ENCODE peak calls at places on chromosome 7, in ten cellular contexts. One of them, this sample, is unnamed.

GRCh38 chr7:125643302-125643701 is 713.7 kb upstream of the POT1 start:
- DNase-seq in NB4: no peak
- DNase-seq in lower leg skin: no peak
- DNase-seq in gastrocnemius medialis: no peak
- DNase-seq in erythroblast: no peak
- DNase-seq in ovary: no peak
- DNase-seq in tibial nerve: no peak
- DNase-seq in uterus: no peak
- DNase-seq in A549: no peak
- DNase-seq in stomach: no peak
- DNase-seq in this sample: no peak

GRCh38 chr7:96093435-96093834 is 228.5 kb downstream of the SLC25A13 start:
- DNase-seq in NB4: no peak
- DNase-seq in lower leg skin: no peak
- DNase-seq in gastrocnemius medialis: no peak
- DNase-seq in erythroblast: no peak
- DNase-seq in ovary: no peak
- DNase-seq in tibial nerve: no peak
- DNase-seq in uterus: no peak
- DNase-seq in A549: peak; percentile 18
- DNase-seq in stomach: no peak
- DNase-seq in this sample: peak; percentile 23

GRCh38 chr7:156777364-156778069 is 115.5 kb downstream of the LMBR1 start:
- DNase-seq in NB4: no peak
- DNase-seq in lower leg skin: no peak
- DNase-seq in gastrocnemius medialis: no peak
- DNase-seq in erythroblast: no peak
- DNase-seq in ovary: no peak
- DNase-seq in tibial nerve: no peak
- DNase-seq in uterus: no peak
- DNase-seq in A549: no peak
- DNase-seq in stomach: no peak
- DNase-seq in this sample: no peak

GRCh38 chr7:65722361-65722792 is 150.5 kb upstream of the VKORC1L1 start:
- DNase-seq in NB4: peak; percentile 55
- DNase-seq in lower leg skin: no peak
- DNase-seq in gastrocnemius medialis: peak; percentile 23
- DNase-seq in erythroblast: peak; percentile 40
- DNase-seq in ovary: peak; percentile 46
- DNase-seq in tibial nerve: peak; percentile 41
- DNase-seq in uterus: peak; percentile 60
- DNase-seq in A549: peak; percentile 39
- DNase-seq in stomach: peak; percentile 77
- DNase-seq in this sample: no peak

GRCh38 chr7:91293136-91293535 is 28.9 kb downstream of the FZD1 start:
- DNase-seq in NB4: no peak
- DNase-seq in lower leg skin: no peak
- DNase-seq in gastrocnemius medialis: no peak
- DNase-seq in erythroblast: no peak
- DNase-seq in ovary: no peak
- DNase-seq in tibial nerve: no peak
- DNase-seq in uterus: no peak
- DNase-seq in A549: no peak
- DNase-seq in stomach: no peak
- DNase-seq in this sample: no peak

GRCh38 chr7:134813668-134814067 is 34.2 kb downstream of the CALD1 start:
- DNase-seq in NB4: no peak
- DNase-seq in lower leg skin: no peak
- DNase-seq in gastrocnemius medialis: no peak
- DNase-seq in erythroblast: no peak
- DNase-seq in ovary: no peak
- DNase-seq in tibial nerve: no peak
- DNase-seq in uterus: no peak
- DNase-seq in A549: no peak
- DNase-seq in stomach: no peak
- DNase-seq in this sample: no peak

GRCh38 chr7:17239046-17239445 is 59.4 kb upstream of the AHR start:
- DNase-seq in NB4: no peak
- DNase-seq in lower leg skin: no peak
- DNase-seq in gastrocnemius medialis: no peak
- DNase-seq in erythroblast: no peak
- DNase-seq in ovary: no peak
- DNase-seq in tibial nerve: no peak
- DNase-seq in uterus: no peak
- DNase-seq in A549: no peak
- DNase-seq in stomach: no peak
- DNase-seq in this sample: no peak

GRCh38 chr7:22647451-22648257 is 79.3 kb upstream of the IL6 start:
- DNase-seq in NB4: no peak
- DNase-seq in lower leg skin: no peak
- DNase-seq in gastrocnemius medialis: no peak
- DNase-seq in erythroblast: no peak
- DNase-seq in ovary: no peak
- DNase-seq in tibial nerve: no peak
- DNase-seq in uterus: no peak
- DNase-seq in A549: no peak
- DNase-seq in stomach: no peak
- DNase-seq in this sample: no peak

GRCh38 chr7:95608344-95609173 is 12.2 kb upstream of the PDK4 start:
- DNase-seq in NB4: peak; percentile 86
- DNase-seq in lower leg skin: peak; percentile 98
- DNase-seq in gastrocnemius medialis: peak; percentile 97
- DNase-seq in erythroblast: peak; percentile 95
- DNase-seq in ovary: peak; percentile 90
- DNase-seq in tibial nerve: peak; percentile 92
- DNase-seq in uterus: peak; percentile 97
- DNase-seq in A549: peak; percentile 87
- DNase-seq in stomach: peak; percentile 95
- DNase-seq in this sample: peak; percentile 60

GRCh38 chr7:45026984-45027773 is 27.2 kb downstream of the CCM2 start:
- DNase-seq in NB4: peak; percentile 95
- DNase-seq in lower leg skin: peak; percentile 62
- DNase-seq in gastrocnemius medialis: no peak
- DNase-seq in erythroblast: peak; percentile 77
- DNase-seq in ovary: no peak
- DNase-seq in tibial nerve: no peak
- DNase-seq in uterus: no peak
- DNase-seq in A549: no peak
- DNase-seq in stomach: no peak
- DNase-seq in this sample: no peak

GRCh38 chr7:5689716-5690115 is 91.7 kb downstream of the RNF216 start:
- DNase-seq in NB4: no peak
- DNase-seq in lower leg skin: no peak
- DNase-seq in gastrocnemius medialis: peak; percentile 25
- DNase-seq in erythroblast: no peak
- DNase-seq in ovary: no peak
- DNase-seq in tibial nerve: no peak
- DNase-seq in uterus: peak; percentile 49
- DNase-seq in A549: no peak
- DNase-seq in stomach: no peak
- DNase-seq in this sample: no peak

GRCh38 chr7:81244213-81244612 is 325.4 kb upstream of the SEMA3C start:
- DNase-seq in NB4: peak; percentile 32
- DNase-seq in lower leg skin: no peak
- DNase-seq in gastrocnemius medialis: no peak
- DNase-seq in erythroblast: peak; percentile 71
- DNase-seq in ovary: no peak
- DNase-seq in tibial nerve: no peak
- DNase-seq in uterus: no peak
- DNase-seq in A549: peak; percentile 61
- DNase-seq in stomach: no peak
- DNase-seq in this sample: no peak

GRCh38 chr7:30188806-30189205 is 54.0 kb downstream of the MTURN start:
- DNase-seq in NB4: no peak
- DNase-seq in lower leg skin: peak; percentile 60
- DNase-seq in gastrocnemius medialis: no peak
- DNase-seq in erythroblast: no peak
- DNase-seq in ovary: no peak
- DNase-seq in tibial nerve: no peak
- DNase-seq in uterus: no peak
- DNase-seq in A549: no peak
- DNase-seq in stomach: no peak
- DNase-seq in this sample: no peak

GRCh38 chr7:69237541-69237940 is 360.7 kb upstream of the AUTS2 start:
- DNase-seq in NB4: no peak
- DNase-seq in lower leg skin: no peak
- DNase-seq in gastrocnemius medialis: no peak
- DNase-seq in erythroblast: no peak
- DNase-seq in ovary: no peak
- DNase-seq in tibial nerve: no peak
- DNase-seq in uterus: no peak
- DNase-seq in A549: no peak
- DNase-seq in stomach: no peak
- DNase-seq in this sample: no peak

GRCh38 chr7:158351051-158351450 is 236.6 kb downstream of the PTPRN2 start:
- DNase-seq in NB4: no peak
- DNase-seq in lower leg skin: peak; percentile 60
- DNase-seq in gastrocnemius medialis: no peak
- DNase-seq in erythroblast: no peak
- DNase-seq in ovary: no peak
- DNase-seq in tibial nerve: no peak
- DNase-seq in uterus: no peak
- DNase-seq in A549: no peak
- DNase-seq in stomach: no peak
- DNase-seq in this sample: no peak

GRCh38 chr7:155309021-155309338 is 11.3 kb downstream of the INSIG1 start:
- DNase-seq in NB4: no peak
- DNase-seq in lower leg skin: no peak
- DNase-seq in gastrocnemius medialis: no peak
- DNase-seq in erythroblast: no peak
- DNase-seq in ovary: no peak
- DNase-seq in tibial nerve: no peak
- DNase-seq in uterus: no peak
- DNase-seq in A549: no peak
- DNase-seq in stomach: no peak
- DNase-seq in this sample: no peak
- TF ChIP-seq POLR2A in NB4: no peak
- TF ChIP-seq POLR2A in lower leg skin: no peak
- TF ChIP-seq POLR2A in gastrocnemius medialis: no peak
- TF ChIP-seq POLR2A in erythroblast: peak; percentile 60
- TF ChIP-seq POLR2A in ovary: no peak
- TF ChIP-seq POLR2A in tibial nerve: no peak
- TF ChIP-seq POLR2A in uterus: no peak
- TF ChIP-seq POLR2A in A549: no peak
- TF ChIP-seq POLR2A in stomach: no peak
- TF ChIP-seq POLR2A in this sample: no peak

GRCh38 chr7:74094224-74095095 is 10.9 kb downstream of the LIMK1 start:
- DNase-seq in NB4: peak; percentile 96
- DNase-seq in lower leg skin: peak; percentile 97
- DNase-seq in gastrocnemius medialis: peak; percentile 74
- DNase-seq in erythroblast: no peak
- DNase-seq in ovary: peak; percentile 72
- DNase-seq in tibial nerve: peak; percentile 73
- DNase-seq in uterus: peak; percentile 82
- DNase-seq in A549: peak; percentile 81
- DNase-seq in stomach: peak; percentile 67
- DNase-seq in this sample: peak; percentile 96
- TF ChIP-seq POLR2A in NB4: no peak
- TF ChIP-seq POLR2A in lower leg skin: no peak
- TF ChIP-seq POLR2A in gastrocnemius medialis: peak; percentile 23
- TF ChIP-seq POLR2A in erythroblast: no peak
- TF ChIP-seq POLR2A in ovary: no peak
- TF ChIP-seq POLR2A in tibial nerve: no peak
- TF ChIP-seq POLR2A in uterus: no peak
- TF ChIP-seq POLR2A in A549: peak; percentile 46
- TF ChIP-seq POLR2A in stomach: no peak
- TF ChIP-seq POLR2A in this sample: peak; percentile 24

DNA sequence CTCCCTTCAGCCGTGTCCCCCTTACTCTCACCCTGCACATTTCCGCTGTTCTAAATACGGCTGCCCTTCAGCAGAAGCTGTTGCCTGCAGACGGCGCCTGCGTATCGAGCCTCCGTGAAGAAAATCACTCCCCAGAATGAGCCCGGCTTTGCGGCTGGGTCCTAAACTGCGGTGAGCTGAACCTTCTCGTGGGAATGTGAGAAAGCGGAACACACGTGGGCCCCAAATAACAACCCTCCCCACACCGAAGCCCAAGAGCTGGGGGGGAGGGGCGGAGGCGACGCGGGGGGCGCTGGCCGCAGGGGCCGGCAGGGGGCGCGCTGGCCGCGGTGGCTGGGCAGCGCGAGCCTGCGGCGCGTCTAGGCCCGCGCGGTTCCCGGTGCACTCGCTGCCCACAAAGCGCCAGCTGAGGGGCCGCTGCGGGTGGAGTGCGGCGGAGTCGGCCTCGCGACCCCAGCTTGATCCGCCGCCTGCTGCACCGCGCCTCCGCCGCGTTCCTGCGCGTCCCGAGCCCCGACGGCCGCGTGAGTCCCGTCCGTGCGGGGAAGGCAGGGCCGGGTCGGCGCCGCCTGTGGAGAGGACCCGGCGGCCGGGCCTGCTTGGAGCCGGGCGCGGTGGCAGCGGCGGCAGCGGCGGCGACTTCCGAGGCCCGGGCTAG is at the start of gene ZNF398:
- DNase-seq in NB4: peak; percentile 91
- DNase-seq in lower leg skin: peak; percentile 91
- DNase-seq in gastrocnemius medialis: peak; percentile 58
- DNase-seq in erythroblast: peak; percentile 91
- DNase-seq in ovary: peak; percentile 86
- DNase-seq in tibial nerve: peak; percentile 44
- DNase-seq in uterus: peak; percentile 46
- DNase-seq in A549: peak; percentile 85
- DNase-seq in stomach: peak; percentile 75
- DNase-seq in this sample: peak; percentile 80
- TF ChIP-seq POLR2A in NB4: peak; percentile 73
- TF ChIP-seq POLR2A in lower leg skin: no peak
- TF ChIP-seq POLR2A in gastrocnemius medialis: peak; percentile 68
- TF ChIP-seq POLR2A in erythroblast: peak; percentile 60
- TF ChIP-seq POLR2A in ovary: no peak
- TF ChIP-seq POLR2A in tibial nerve: no peak
- TF ChIP-seq POLR2A in uterus: no peak
- TF ChIP-seq POLR2A in A549: peak; percentile 84
- TF ChIP-seq POLR2A in stomach: no peak
- TF ChIP-seq POLR2A in this sample: peak; percentile 93

DNA sequence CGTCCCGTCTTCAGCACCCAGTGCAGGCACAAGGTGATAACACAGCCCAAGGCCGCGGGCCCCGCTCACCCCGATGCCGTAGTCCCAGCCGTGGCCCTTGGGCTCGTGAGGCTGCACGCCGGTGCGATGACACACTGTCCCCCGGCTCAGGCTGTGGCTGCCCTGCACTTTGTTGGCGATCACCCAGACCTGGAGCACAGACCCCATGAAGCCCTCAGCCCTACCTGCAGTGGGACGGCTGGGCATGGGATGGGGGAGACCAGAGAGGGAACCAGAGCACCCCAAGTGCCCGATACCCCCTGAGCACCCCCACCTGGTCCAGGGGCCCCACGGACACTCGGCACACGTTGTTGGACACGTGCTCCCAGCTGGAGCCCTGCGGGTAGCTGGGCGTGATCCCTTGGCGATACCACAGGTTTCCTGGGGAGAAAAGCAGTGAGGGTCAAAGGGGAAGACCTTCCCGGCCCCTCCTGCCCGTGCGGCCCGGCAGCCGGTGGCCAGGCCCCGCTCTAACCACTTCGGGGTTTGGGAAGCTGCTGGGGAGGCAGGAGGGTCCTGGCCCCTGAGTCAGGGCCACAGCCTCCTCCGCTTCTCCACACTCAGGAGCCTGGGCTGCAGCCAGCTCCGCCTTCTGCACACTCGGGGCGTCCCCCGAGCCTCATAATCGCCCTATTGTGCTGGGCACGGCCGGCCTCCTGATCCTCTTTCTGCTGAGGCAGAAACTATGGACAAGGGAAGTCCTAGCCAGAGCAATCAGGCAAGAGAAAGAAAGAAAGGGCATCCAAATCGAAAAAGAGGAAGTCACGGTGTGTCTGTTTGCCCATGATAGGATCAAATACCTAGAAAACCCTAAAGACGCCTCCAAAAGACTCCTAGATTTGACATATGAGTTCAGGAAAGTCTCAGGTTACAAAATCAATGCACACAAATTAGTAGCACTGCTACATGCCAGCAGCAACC is 6.7 kb downstream of the BHLHA15 start:
- DNase-seq in NB4: peak; percentile 84
- DNase-seq in lower leg skin: no peak
- DNase-seq in gastrocnemius medialis: no peak
- DNase-seq in erythroblast: peak; percentile 9
- DNase-seq in ovary: no peak
- DNase-seq in tibial nerve: no peak
- DNase-seq in uterus: no peak
- DNase-seq in A549: no peak
- DNase-seq in stomach: peak; percentile 65
- DNase-seq in this sample: no peak
- TF ChIP-seq POLR2A in NB4: no peak
- TF ChIP-seq POLR2A in lower leg skin: no peak
- TF ChIP-seq POLR2A in gastrocnemius medialis: no peak
- TF ChIP-seq POLR2A in erythroblast: no peak
- TF ChIP-seq POLR2A in ovary: no peak
- TF ChIP-seq POLR2A in tibial nerve: no peak
- TF ChIP-seq POLR2A in uterus: no peak
- TF ChIP-seq POLR2A in A549: no peak
- TF ChIP-seq POLR2A in stomach: no peak
- TF ChIP-seq POLR2A in this sample: no peak